ENCODE peak calls at places on chromosomes 4 and X, in nine cellular contexts. B is adrenal gland, M is ovary, T is fibroblast of lung, L is heart left ventricle, A is cardiac muscle cell, Z is transverse colon, E is uterus, P is testis. Y is an unnamed sample. For H3K36me3, the result is how much of the 10 kb centered on the place peaks cover.

GRCh38 chrX:155086202-155086840 is 15.0 kb downstream of the BRCC3 start:
- DNase-seq in B (peak), M (peak), T (peak), L (no peak), A (peak), Z (peak), E (no peak), P (peak), Y (no peak)

GRCh38 chrX:1231850-1232505 is 19.5 kb upstream of the CRLF2 start:
- DNase-seq in B (no peak), M (no peak), T (no peak), L (no peak), A (no peak), Z (no peak), E (no peak), P (no peak), Y (no peak)

GRCh38 chr4:83782591-83782990 is 246.7 kb downstream of the GPAT3 start:
- DNase-seq in B (no peak), M (no peak), T (no peak), L (no peak), A (no peak), Z (no peak), E (no peak), P (no peak), Y (no peak)

GRCh38 chrX:107168712-107169111 is 37.5 kb downstream of the NUP62CL start:
- DNase-seq in B (no peak), M (no peak), T (no peak), L (no peak), A (no peak), Z (no peak), E (no peak), P (no peak), Y (no peak)

GRCh38 chr4:150224896-150225591 is 146.8 kb downstream of the DCLK2 start:
- DNase-seq in B (no peak), M (no peak), T (peak), L (no peak), A (peak), Z (no peak), E (no peak), P (no peak), Y (no peak)

GRCh38 chr4:123743821-123744220 is 347.2 kb downstream of the SPRY1 start:
- DNase-seq in B (no peak), M (no peak), T (no peak), L (no peak), A (peak), Z (no peak), E (no peak), P (no peak), Y (no peak)

GRCh38 chrX:20231598-20231997 is 35.1 kb downstream of the RPS6KA3 start:
- DNase-seq in B (no peak), M (no peak), T (no peak), L (no peak), A (no peak), Z (no peak), E (no peak), P (no peak), Y (no peak)

GRCh38 chrX:24877854-24878650 is 137.7 kb downstream of the ARX start:
- DNase-seq in B (no peak), M (no peak), T (no peak), L (no peak), A (no peak), Z (no peak), E (no peak), P (no peak), Y (no peak)

GRCh38 chr4:19117022-19117421 is 1095.5 kb upstream of the LCORL start:
- DNase-seq in B (no peak), M (no peak), T (no peak), L (no peak), A (no peak), Z (no peak), E (no peak), P (no peak), Y (no peak)

DNA sequence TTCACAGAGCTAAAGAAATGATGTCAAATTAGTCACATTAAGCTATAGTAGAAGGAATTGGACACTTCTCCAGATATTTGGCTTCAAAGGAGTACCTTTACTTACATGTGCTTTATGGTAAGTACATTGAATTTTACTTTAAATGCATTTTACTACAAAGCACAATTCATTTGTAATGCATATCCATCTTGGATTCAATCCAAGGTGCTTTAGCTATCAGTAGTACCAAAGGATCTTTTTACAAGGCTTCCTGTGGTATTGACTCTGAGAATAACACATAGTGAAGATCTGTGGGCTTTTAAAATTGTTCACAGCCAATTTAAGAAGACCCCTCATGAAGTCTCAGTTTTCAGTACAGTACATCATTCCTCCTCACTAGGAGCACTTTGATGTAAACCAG is 13.2 kb downstream of the THAP6 start:
- DNase-seq in B (no peak), M (no peak), T (no peak), L (no peak), A (no peak), Z (no peak), E (no peak), P (no peak), Y (no peak)
- H3K36me3 ChIP-seq in B (under half), M (under half), T (under half), L (half or more), A (under half), Z (under half), E (under half), P (under half), Y (half or more)

GRCh38 chr4:81084029-81084428 is 53.5 kb downstream of the BMP3 start:
- DNase-seq in B (no peak), M (no peak), T (peak), L (no peak), A (peak), Z (no peak), E (no peak), P (no peak), Y (no peak)
- TF ChIP-seq CTCF in B (no peak), M (no peak), T (peak), L (no peak), A (peak), Z (peak), E (no peak), P (no peak), Y (peak)

DNA sequence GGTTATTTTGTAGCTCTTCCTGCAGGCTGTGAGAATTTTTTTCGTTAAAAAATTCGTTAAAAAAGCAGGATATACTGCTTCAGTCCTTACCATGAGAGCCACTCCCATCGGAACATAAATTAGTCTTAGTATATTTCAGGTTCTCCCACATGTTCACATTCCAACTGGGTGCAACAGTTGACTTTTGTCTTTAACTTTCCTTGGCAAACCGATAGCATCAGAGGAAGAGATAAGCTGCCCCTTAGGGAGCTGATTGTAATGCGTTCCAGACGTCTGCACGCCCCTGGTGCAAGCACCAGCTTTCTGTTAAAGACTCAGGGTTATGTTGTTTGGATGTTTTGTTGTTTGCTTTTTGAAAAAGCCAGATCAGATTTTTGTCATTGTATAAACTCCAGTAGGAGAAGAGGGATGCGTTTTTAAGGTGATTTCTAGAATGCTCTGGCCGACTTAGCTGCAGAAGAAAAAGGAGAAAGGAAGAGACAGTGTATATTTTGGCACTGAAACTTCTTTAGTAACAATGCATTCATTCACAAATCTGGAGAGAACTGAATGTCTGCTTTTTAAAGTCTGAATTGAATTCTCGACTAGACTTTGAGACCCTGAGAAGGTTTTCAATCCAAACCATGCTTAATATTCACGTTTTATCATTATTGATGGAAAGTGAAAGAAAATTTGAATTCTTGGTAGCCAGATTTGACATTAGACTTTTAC is 160.9 kb downstream of the CBR4 start:
- DNase-seq in B (no peak), M (no peak), T (no peak), L (no peak), A (peak), Z (no peak), E (no peak), P (no peak), Y (no peak)
- H3K27ac ChIP-seq in B (no peak), M (no peak), T (peak), L (peak), A (peak), Z (peak), E (peak), P (peak), Y (no peak)

DNA sequence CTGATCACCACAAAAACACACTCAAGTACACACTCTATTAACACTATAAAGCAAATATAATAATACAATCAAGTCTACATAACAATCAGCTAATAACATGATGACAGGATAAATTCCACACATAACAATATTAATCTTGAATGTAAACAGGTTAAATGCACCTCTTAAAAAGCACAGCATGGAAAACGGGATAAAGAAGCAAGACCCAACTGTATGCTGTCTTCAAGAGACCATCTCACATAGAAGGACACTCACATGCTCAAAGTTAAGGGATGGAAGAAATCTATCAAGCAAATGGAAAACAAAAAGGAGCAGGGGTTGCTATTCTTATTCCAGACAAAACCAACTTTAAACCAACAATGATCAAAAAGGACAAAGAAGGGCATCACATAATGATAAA is 28.1 kb downstream of the CBR4 start:
- DNase-seq in B (no peak), M (no peak), T (no peak), L (no peak), A (no peak), Z (no peak), E (no peak), P (no peak), Y (no peak)
- H3K36me3 ChIP-seq in B (under half), M (under half), T (under half), L (under half), A (under half), Z (under half), E (under half), P (under half), Y (under half)

GRCh38 chr4:131316086-131316485 is 1833.0 kb upstream of the PCDH10 start:
- DNase-seq in B (no peak), M (no peak), T (no peak), L (no peak), A (no peak), Z (no peak), E (no peak), P (no peak), Y (no peak)
- TF ChIP-seq CTCF in B (no peak), M (no peak), T (no peak), L (no peak), A (no peak), Z (no peak), E (no peak), P (no peak), Y (no peak)

DNA sequence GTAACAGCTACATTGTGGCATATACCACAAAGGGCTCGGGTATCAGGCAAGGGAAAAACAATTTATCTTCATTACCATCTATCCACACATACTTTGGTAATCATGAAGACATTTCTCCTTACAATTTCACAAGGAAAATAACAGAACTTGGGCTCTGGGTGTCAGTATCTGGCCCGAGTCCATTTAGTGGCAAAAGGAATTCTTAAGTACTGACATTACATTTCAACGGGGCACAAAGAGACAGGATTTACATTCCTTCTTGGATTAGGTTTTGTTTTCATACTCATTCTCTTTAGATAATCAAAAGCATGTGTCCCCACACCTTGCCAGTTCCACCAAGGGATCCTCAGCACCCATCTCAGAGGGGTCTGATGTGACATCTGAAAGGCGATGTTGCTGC is 118.4 kb downstream of the PALLD start:
- DNase-seq in B (no peak), M (no peak), T (peak), L (no peak), A (peak), Z (no peak), E (no peak), P (no peak), Y (no peak)
- H3K27ac ChIP-seq in B (no peak), M (no peak), T (no peak), L (peak), A (no peak), Z (no peak), E (no peak), P (no peak), Y (no peak)

DNA sequence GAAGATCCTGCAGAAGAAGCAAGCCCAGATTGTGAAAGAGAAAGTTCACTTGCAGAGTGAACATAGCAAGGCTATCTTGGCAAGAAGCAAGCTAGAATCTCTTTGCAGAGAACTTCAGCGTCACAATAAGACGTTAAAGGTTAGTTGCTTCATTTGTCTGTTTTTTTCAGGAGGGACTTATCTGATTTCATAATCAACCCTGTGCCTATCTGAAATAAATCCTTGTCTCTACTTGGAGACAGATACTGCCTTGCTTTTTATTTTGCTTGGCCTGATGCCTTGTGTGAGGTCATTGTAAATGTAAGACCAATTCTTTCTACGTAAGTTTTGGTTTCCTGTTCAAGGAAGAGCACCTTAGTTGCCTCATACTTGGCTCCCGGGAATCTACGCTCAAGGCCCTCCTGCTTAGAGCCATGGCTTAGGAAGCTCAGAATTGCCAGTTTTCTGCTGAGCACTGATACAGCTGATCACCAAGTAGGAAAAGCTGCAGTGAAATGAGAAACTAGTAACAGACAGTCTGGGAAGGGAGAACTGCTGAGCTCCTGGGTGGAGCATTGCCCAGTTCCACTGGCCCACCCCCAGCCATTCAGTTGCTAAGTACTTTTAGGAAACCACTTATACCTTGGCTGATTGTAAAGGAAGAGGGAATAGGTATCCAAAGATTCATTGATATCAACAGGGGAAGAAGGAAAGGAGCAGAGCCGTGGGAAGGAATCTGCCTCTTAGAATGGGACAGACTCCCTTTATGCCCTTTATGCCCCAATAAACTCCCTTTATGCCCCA is 41.8 kb downstream of the RBBP7 start:
- DNase-seq in B (peak), M (no peak), T (peak), L (no peak), A (peak), Z (peak), E (peak), P (no peak), Y (no peak)
- H3K36me3 ChIP-seq in B (under half), M (under half), T (under half), L (under half), A (under half), Z (under half), E (under half), P (under half), Y (under half)